ENCODE peak calls at places on chromosomes 4 and X, in nine cellular contexts. M is memory B cell; C is astrocyte of the spinal cord; N is hippocampal formation; F is stimulated activated CD4-positive, alpha-beta T cell treated with anti-CD3 and anti-CD28 coated beads, Interleukin-1b, Interleukin-23, amount 100 ng/mL, for 24 hours; I is stimulated activated naive CD4-positive, alpha-beta T cell; X is activated B cell treated with CpG ODN at 0.5 μM for 24 hours; U is GM03348; S is OCI-LY7. V is an unnamed sample.

GRCh38 chr4:118154643-118155042 is 120.4 kb downstream of the NDST3 start:
- DNase-seq in I (no peak), S (no peak), U (no peak), M (no peak), F (no peak), X (no peak), N (no peak), C (peak), V (no peak)

GRCh38 chr4:48804584-48805301 is 24.7 kb upstream of the FRYL start:
- DNase-seq in M (no peak), X (no peak), F (no peak), N (no peak), I (no peak), U (no peak), S (no peak), C (no peak), V (no peak)

GRCh38 chr4:1759170-1759817 is 33.8 kb upstream of the FGFR3 start:
- DNase-seq in F (no peak), N (no peak), I (no peak), S (no peak), U (no peak), C (no peak), X (no peak), M (no peak), V (no peak)

GRCh38 chr4:124768596-124768995 is 56.1 kb upstream of the ANKRD50 start:
- DNase-seq in C (no peak), M (no peak), U (no peak), X (no peak), S (no peak), N (no peak), F (no peak), I (no peak), V (no peak)

GRCh38 chr4:71382569-71383560 is 44.0 kb downstream of the SLC4A4 start:
- DNase-seq in U (no peak), N (no peak), I (no peak), C (no peak), F (no peak), M (no peak), X (no peak), S (no peak), V (no peak)

GRCh38 chrX:109199726-109200125 is 282.2 kb downstream of the GUCY2F start:
- DNase-seq in X (no peak), S (no peak), M (no peak), U (no peak), F (no peak), N (no peak), I (no peak), C (peak), V (no peak)

GRCh38 chr4:3302164-3302785 is 9.5 kb downstream of the RGS12 start:
- DNase-seq in X (peak), U (no peak), S (no peak), F (no peak), M (peak), N (no peak), I (peak), C (peak), V (peak)

GRCh38 chrX:122565952-122566351 is 618.1 kb upstream of the GRIA3 start:
- DNase-seq in N (no peak), M (no peak), U (peak), X (no peak), S (no peak), C (peak), F (no peak), I (no peak), V (no peak)

GRCh38 chrX:25003066-25003849 is 12.5 kb downstream of the ARX start:
- DNase-seq in N (no peak), U (no peak), C (no peak), S (no peak), M (no peak), I (no peak), X (no peak), F (no peak), V (no peak)

GRCh38 chrX:1387141-1387776 is 4.7 kb downstream of the SLC25A6 start:
- DNase-seq in M (no peak), F (no peak), U (no peak), X (no peak), C (no peak), I (no peak), N (no peak), S (no peak), V (no peak)

GRCh38 chrX:106898462-106898861 is 4.7 kb downstream of the RIPPLY1 start:
- DNase-seq in F (no peak), U (peak), C (peak), M (peak), S (peak), N (no peak), X (no peak), I (no peak), V (no peak)

GRCh38 chr4:140296335-140296753 is 77.1 kb upstream of the SCOC start:
- DNase-seq in M (no peak), C (peak), X (no peak), I (no peak), S (no peak), N (no peak), U (peak), F (no peak), V (no peak)

GRCh38 chr4:106264331-106264728 is 51.7 kb downstream of the TBCK start:
- DNase-seq in X (no peak), F (no peak), N (no peak), I (no peak), M (no peak), U (no peak), C (no peak), S (no peak), V (no peak)

GRCh38 chr4:16225996-16226815 is at the start of gene TAPT1:
- DNase-seq in U (peak), I (peak), M (peak), X (peak), C (peak), F (peak), N (peak), S (peak), V (peak)

GRCh38 chr4:189202182-189202868 is 738.3 kb upstream of the FRG1 start:
- DNase-seq in U (peak), C (peak), M (no peak), X (no peak), S (peak), N (peak), I (no peak), F (no peak), V (peak)

GRCh38 chr4:186813377-186814068 is 89.9 kb upstream of the FAT1 start:
- DNase-seq in S (no peak), F (no peak), U (no peak), C (no peak), N (no peak), I (no peak), X (no peak), M (no peak), V (no peak)

GRCh38 chr4:150540959-150541360 is 41.0 kb upstream of the MAB21L2 start:
- DNase-seq in C (peak), N (no peak), I (no peak), S (no peak), M (no peak), U (no peak), F (no peak), X (no peak), V (no peak)

GRCh38 chr4:6951880-6952381 is 42.3 kb downstream of the TBC1D14 start:
- DNase-seq in M (no peak), I (no peak), S (no peak), F (no peak), X (no peak), C (no peak), U (no peak), N (no peak), V (no peak)

GRCh38 chrX:21723097-21723496 is 34.8 kb downstream of the SMPX start:
- DNase-seq in M (no peak), N (no peak), X (no peak), F (no peak), S (no peak), I (no peak), U (peak), C (no peak), V (no peak)

GRCh38 chrX:11239230-11239629 is 54.0 kb upstream of the AMELX start:
- DNase-seq in I (no peak), S (no peak), N (no peak), C (peak), M (no peak), U (peak), X (no peak), F (no peak), V (no peak)

GRCh38 chrX:9503261-9503660 is 38.4 kb downstream of the TBL1X start:
- DNase-seq in U (no peak), N (no peak), I (no peak), X (no peak), S (no peak), C (no peak), M (no peak), F (no peak), V (no peak)

GRCh38 chrX:40891798-40892197 is 156.5 kb upstream of the MED14 start:
- DNase-seq in M (no peak), X (no peak), I (no peak), C (no peak), S (no peak), F (no peak), N (no peak), U (no peak), V (no peak)

GRCh38 chr4:52750819-52751348 is 341 bp downstream of the ERVMER34-1 start:
- DNase-seq in N (no peak), M (no peak), S (no peak), U (peak), F (no peak), X (peak), I (no peak), C (no peak), V (no peak)

GRCh38 chrX:2863646-2864045 is 34.9 kb downstream of the GYG2 start:
- DNase-seq in I (no peak), X (no peak), S (no peak), N (no peak), F (no peak), M (no peak), C (no peak), U (peak), V (no peak)

GRCh38 chrX:107894038-107894437 is 68.4 kb downstream of the MID2 start:
- DNase-seq in S (peak), N (no peak), U (peak), C (peak), F (no peak), X (no peak), M (peak), I (no peak), V (no peak)

GRCh38 chr4:77022581-77023133 is 53.1 kb downstream of the CCNI start:
- DNase-seq in I (no peak), S (no peak), C (peak), U (peak), F (no peak), N (no peak), M (no peak), X (no peak), V (no peak)

GRCh38 chr4:95021099-95021498 is 263.3 kb downstream of the BMPR1B start:
- DNase-seq in F (no peak), M (no peak), S (no peak), C (no peak), N (no peak), I (no peak), X (no peak), U (no peak), V (no peak)

GRCh38 chrX:71215335-71215912 is 7.6 kb upstream of the GJB1 start:
- DNase-seq in S (no peak), F (no peak), X (no peak), U (no peak), M (no peak), I (no peak), C (no peak), N (no peak), V (no peak)

GRCh38 chrX:40479777-40480318 is 100.9 kb upstream of the ATP6AP2 start:
- DNase-seq in M (no peak), S (no peak), C (no peak), U (no peak), X (no peak), I (no peak), N (no peak), F (no peak), V (no peak)

GRCh38 chrX:108186811-108187210 is 95.2 kb downstream of the ATG4A start:
- DNase-seq in S (no peak), C (peak), I (no peak), F (no peak), X (no peak), M (no peak), N (no peak), U (peak), V (no peak)

GRCh38 chr4:33696586-33696985 is 2547.7 kb downstream of the ARAP2 start:
- DNase-seq in M (no peak), I (no peak), U (no peak), S (no peak), X (no peak), F (no peak), C (no peak), N (no peak), V (no peak)

V was measured in activated CD4-positive, alpha-beta memory T cell treated with anti-CD3 and anti-CD28 coated beads, Interleukin-2, amount 10 ng/mL, durations not matched to agents 7 days and 5 days.